ENCODE peak calls at places on chromosomes 5 and 9, in nine cellular contexts. B is fibroblast of mammary gland, I is GM20000, L is endothelial cell, T is HepG2, C is epithelial cell of esophagus, P is tibial artery, U is AG04450, A is Panc1. H is an unnamed sample.

GRCh38 chr5:42579320-42579719 is 156.1 kb downstream of the GHR start:
- DNase-seq in B (peak; percentile 78), I (no peak), L (no peak), T (no peak), C (peak; percentile 80), P (no peak), U (no peak), A (no peak), H (no peak)

GRCh38 chr5:135008981-135009735 is 24.9 kb downstream of the PITX1 start:
- DNase-seq in B (no peak), I (no peak), L (no peak), T (no peak), C (no peak), P (no peak), U (no peak), A (no peak), H (peak; percentile 20)

GRCh38 chr5:136192015-136192525 is 892 bp downstream of the SMIM32 start:
- DNase-seq in B (no peak), I (no peak), L (peak; percentile 41), T (no peak), C (peak; percentile 21), P (no peak), U (no peak), A (no peak), H (peak; percentile 34)

GRCh38 chr5:96110289-96110688 is 148.6 kb upstream of the ELL2 start:
- DNase-seq in B (no peak), I (no peak), L (no peak), T (peak; percentile 34), C (no peak), P (no peak), U (no peak), A (no peak), H (no peak)

GRCh38 chr9:7042124-7042523 is 284.4 kb downstream of the KDM4C start:
- DNase-seq in B (peak; percentile 46), I (no peak), L (no peak), T (no peak), C (peak; percentile 54), P (no peak), U (no peak), A (no peak), H (no peak)

GRCh38 chr5:1003296-1003937 is 5.2 kb upstream of the NKD2 start:
- DNase-seq in B (peak; percentile 29), I (no peak), L (no peak), T (no peak), C (peak; percentile 94), P (peak; percentile 16), U (no peak), A (no peak), H (no peak)

GRCh38 chr9:128116104-128117083 is 11.1 kb downstream of the PTGES2 start:
- DNase-seq in B (no peak), I (no peak), L (no peak), T (no peak), C (no peak), P (no peak), U (no peak), A (no peak), H (no peak)

GRCh38 chr5:81638471-81638870 is 112.4 kb downstream of the SSBP2 start:
- DNase-seq in B (no peak), I (no peak), L (no peak), T (no peak), C (no peak), P (no peak), U (no peak), A (no peak), H (no peak)

GRCh38 chr5:87121315-87122170 is 146.1 kb upstream of the RASA1 start:
- DNase-seq in B (peak; percentile 87), I (no peak), L (no peak), T (peak; percentile 16), C (peak; percentile 93), P (peak; percentile 42), U (peak; percentile 66), A (peak; percentile 51), H (peak; percentile 40)

GRCh38 chr9:107281164-107281563 is 1.9 kb upstream of the RAD23B start:
- DNase-seq in B (no peak), I (no peak), L (no peak), T (no peak), C (peak; percentile 79), P (no peak), U (no peak), A (no peak), H (no peak)

GRCh38 chr9:124503713-124504529 is 3.3 kb downstream of the NR5A1 start:
- DNase-seq in B (no peak), I (no peak), L (no peak), T (no peak), C (no peak), P (no peak), U (no peak), A (no peak), H (no peak)

GRCh38 chr9:107174441-107174840 is 108.6 kb upstream of the RAD23B start:
- DNase-seq in B (peak; percentile 26), I (no peak), L (no peak), T (no peak), C (no peak), P (no peak), U (no peak), A (no peak), H (no peak)

GRCh38 chr5:159161361-159162214 is 47.8 kb downstream of the RNF145 start:
- DNase-seq in B (peak; percentile 69), I (no peak), L (no peak), T (no peak), C (peak; percentile 53), P (no peak), U (no peak), A (no peak), H (no peak)

GRCh38 chr9:115328228-115328627 is 210.3 kb upstream of the TNC start:
- DNase-seq in B (peak; percentile 90), I (no peak), L (no peak), T (no peak), C (peak; percentile 3), P (peak; percentile 69), U (no peak), A (no peak), H (no peak)

GRCh38 chr5:122091942-122092600 is 14.0 kb upstream of the LOX start:
- DNase-seq in B (peak; percentile 76), I (no peak), L (no peak), T (no peak), C (peak; percentile 66), P (no peak), U (no peak), A (no peak), H (no peak)

GRCh38 chr5:177432143-177432904 is 5.8 kb downstream of the GRK6 start:
- DNase-seq in B (no peak), I (no peak), L (no peak), T (no peak), C (no peak), P (no peak), U (no peak), A (no peak), H (peak; percentile 52)

GRCh38 chr9:135512241-135512603 is 9.0 kb upstream of the LCN1 start:
- DNase-seq in B (no peak), I (no peak), L (no peak), T (no peak), C (no peak), P (no peak), U (no peak), A (no peak), H (no peak)

GRCh38 chr9:119289740-119290139 is 79.5 kb downstream of the BRINP1 start:
- DNase-seq in B (peak; percentile 65), I (peak; percentile 41), L (peak; percentile 71), T (peak; percentile 32), C (peak; percentile 48), P (peak; percentile 67), U (no peak), A (peak; percentile 18), H (peak; percentile 55)
- TF ChIP-seq CTCF in B (peak; percentile 76), I (peak; percentile 66), L (peak; percentile 80), T (peak; percentile 34), C (peak; percentile 21), P (peak; percentile 86), U (no peak), A (peak; percentile 62), H (peak; percentile 55)

GRCh38 chr5:11045411-11045810 is 284.4 kb upstream of the DAP start:
- DNase-seq in B (no peak), I (no peak), L (no peak), T (no peak), C (no peak), P (no peak), U (no peak), A (no peak), H (no peak)

GRCh38 chr5:11047625-11048024 is 286.6 kb upstream of the DAP start:
- DNase-seq in B (no peak), I (no peak), L (no peak), T (no peak), C (no peak), P (no peak), U (no peak), A (no peak), H (no peak)

GRCh38 chr5:11047051-11047450 is 286.0 kb upstream of the DAP start:
- DNase-seq in B (no peak), I (no peak), L (no peak), T (no peak), C (no peak), P (no peak), U (no peak), A (no peak), H (no peak)

GRCh38 chr5:11044581-11044980 is 283.5 kb upstream of the DAP start:
- DNase-seq in B (no peak), I (no peak), L (no peak), T (no peak), C (no peak), P (no peak), U (no peak), A (no peak), H (no peak)

GRCh38 chr5:11046160-11046559 is 285.1 kb upstream of the DAP start:
- DNase-seq in B (peak; percentile 6), I (no peak), L (no peak), T (no peak), C (no peak), P (no peak), U (no peak), A (peak; percentile 13), H (no peak)
- TF ChIP-seq CTCF in B (no peak), I (peak; percentile 30), L (no peak), T (peak; percentile 58), C (no peak), P (no peak), U (peak; percentile 38), A (peak; percentile 50), H (no peak)

DNA sequence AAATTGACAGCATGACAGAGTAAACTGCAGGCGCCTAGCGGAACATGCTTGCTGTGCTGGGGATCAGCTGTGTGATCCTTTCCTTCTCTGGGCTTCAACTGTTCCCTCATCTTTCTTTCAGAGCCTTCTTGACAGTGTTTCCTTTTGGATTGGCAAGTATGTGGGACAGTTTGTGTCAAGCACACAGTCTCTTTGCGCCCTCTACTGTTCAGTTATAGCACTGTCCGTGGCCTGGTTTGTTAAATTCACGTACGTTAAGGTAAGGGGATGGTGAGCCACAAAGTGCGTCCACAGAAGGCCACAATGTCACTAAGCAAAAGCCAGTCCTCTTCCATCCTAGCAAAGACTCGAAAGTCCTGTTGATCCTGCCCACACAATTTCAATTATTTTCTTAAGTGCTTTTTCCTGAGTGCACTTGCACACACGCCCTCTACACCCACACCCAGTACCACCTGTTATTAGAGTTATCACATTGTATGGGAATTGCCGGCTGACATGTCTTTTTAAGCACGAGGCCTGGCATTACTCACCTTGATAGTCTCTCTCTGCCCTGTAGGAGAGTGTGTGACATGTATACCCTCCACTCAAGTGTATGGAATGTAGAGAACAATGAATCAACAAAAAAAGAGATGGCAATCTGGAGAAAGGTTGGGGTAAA is 22.5 kb upstream of the PTPN3 start:
- DNase-seq in B (peak; percentile 74), I (peak; percentile 79), L (peak; percentile 69), T (peak; percentile 69), C (peak; percentile 84), P (peak; percentile 74), U (peak; percentile 29), A (peak; percentile 75), H (peak; percentile 76)
- TF ChIP-seq CTCF in B (peak; percentile 99), I (peak; percentile 82), L (peak; percentile 83), T (peak; percentile 95), C (peak; percentile 97), P (peak; percentile 95), U (peak; percentile 95), A (peak; percentile 90), H (peak; percentile 81)

GRCh38 chr9:79482078-79482477 is 89.7 kb upstream of the TLE4 start:
- DNase-seq in B (no peak), I (no peak), L (no peak), T (no peak), C (no peak), P (no peak), U (no peak), A (no peak), H (no peak)
- TF ChIP-seq CTCF in B (no peak), I (no peak), L (no peak), T (no peak), C (no peak), P (no peak), U (no peak), A (no peak), H (no peak)

H was measured in GM13976.